ENCODE peak calls at places on chromosomes 4 and X, in seven cellular contexts. F, Y, E, G, I, N and L are unnamed samples.

GRCh38 chr4:23384741-23385140 is 505.1 kb downstream of the PPARGC1A start:
- DNase-seq in F (no peak), Y (no peak), E (no peak), G (peak; percentile 31), I (no peak), N (no peak), L (no peak)

GRCh38 chrX:6614516-6614915 is 79.6 kb upstream of the VCX3A start:
- DNase-seq in F (no peak), Y (no peak), E (no peak), G (no peak), I (peak; percentile 1), N (no peak), L (no peak)

GRCh38 chr4:152896819-152897218 is 39.3 kb upstream of the FHDC1 start:
- DNase-seq in F (no peak), Y (no peak), E (no peak), G (peak; percentile 20), I (no peak), N (no peak), L (no peak)

GRCh38 chrX:11757729-11758399 is at the start of gene MSL3:
- DNase-seq in F (peak; percentile 56), Y (peak; percentile 82), E (peak; percentile 56), G (peak; percentile 68), I (peak; percentile 81), N (peak; percentile 68), L (peak; percentile 52)

GRCh38 chr4:13633671-13634070 is 6.1 kb upstream of the BOD1L1 start:
- DNase-seq in F (no peak), Y (no peak), E (no peak), G (peak; percentile 61), I (no peak), N (no peak), L (no peak)

GRCh38 chr4:67019670-67020069 is 525.6 kb downstream of the CENPC start:
- DNase-seq in F (no peak), Y (no peak), E (no peak), G (peak; percentile 58), I (no peak), N (no peak), L (no peak)

GRCh38 chr4:108031427-108032083 is 41.9 kb downstream of the HADH start:
- DNase-seq in F (no peak), Y (no peak), E (no peak), G (no peak), I (no peak), N (peak; percentile 48), L (no peak)

GRCh38 chr4:169398294-169398693 is 127.5 kb upstream of the SH3RF1 start:
- DNase-seq in F (no peak), Y (no peak), E (no peak), G (peak; percentile 65), I (no peak), N (no peak), L (no peak)

GRCh38 chrX:19225906-19226305 is 103.6 kb upstream of the ADGRG2 start:
- DNase-seq in F (no peak), Y (no peak), E (peak; percentile 21), G (peak; percentile 0), I (peak; percentile 38), N (no peak), L (no peak)

GRCh38 chr4:156295676-156296075 is 342.0 kb upstream of the CTSO start:
- DNase-seq in F (no peak), Y (no peak), E (no peak), G (no peak), I (no peak), N (no peak), L (no peak)

GRCh38 chr4:170623899-170624298 is 534.1 kb upstream of the AADAT start:
- DNase-seq in F (no peak), Y (no peak), E (no peak), G (no peak), I (no peak), N (no peak), L (no peak)

GRCh38 chr4:8573266-8573665 is 6.9 kb upstream of the GPR78 start:
- DNase-seq in F (no peak), Y (no peak), E (no peak), G (no peak), I (no peak), N (no peak), L (no peak)

GRCh38 chr4:73486497-73486896 is 5.0 kb downstream of the AFM start:
- DNase-seq in F (no peak), Y (no peak), E (no peak), G (no peak), I (no peak), N (no peak), L (no peak)

GRCh38 chr4:1207603-1208265 is 35.4 kb upstream of the SPON2 start:
- DNase-seq in F (peak; percentile 66), Y (peak; percentile 60), E (peak; percentile 80), G (peak; percentile 85), I (no peak), N (no peak), L (no peak)

GRCh38 chr4:38582445-38582844 is 81.6 kb upstream of the KLF3 start:
- DNase-seq in F (no peak), Y (no peak), E (no peak), G (no peak), I (no peak), N (no peak), L (no peak)

GRCh38 chr4:17763931-17764330 is 17.5 kb downstream of the FAM184B start:
- DNase-seq in F (no peak), Y (peak; percentile 79), E (no peak), G (no peak), I (no peak), N (no peak), L (no peak)

GRCh38 chrX:148310402-148311200 is 189.8 kb upstream of the AFF2 start:
- DNase-seq in F (no peak), Y (no peak), E (no peak), G (no peak), I (no peak), N (peak; percentile 20), L (no peak)

GRCh38 chr4:137536789-137537561 is 4.7 kb upstream of the PCDH18 start:
- DNase-seq in F (no peak), Y (no peak), E (no peak), G (no peak), I (no peak), N (no peak), L (no peak)

GRCh38 chr4:152684007-152684406 is 4.2 kb upstream of the TMEM154 start:
- DNase-seq in F (no peak), Y (peak; percentile 27), E (no peak), G (no peak), I (no peak), N (no peak), L (no peak)

GRCh38 chr4:89298160-89298559 is 9.4 kb downstream of the GPRIN3 start:
- DNase-seq in F (no peak), Y (no peak), E (peak; percentile 18), G (no peak), I (no peak), N (no peak), L (no peak)

GRCh38 chr4:8542776-8543525 is 37.2 kb upstream of the GPR78 start:
- DNase-seq in F (no peak), Y (no peak), E (no peak), G (no peak), I (no peak), N (no peak), L (no peak)